ENCODE peak calls at places on chromosomes 11 and 22, in four cellular contexts. F is NCI-H2029; Z is bronchial epithelial cell; V is stimulated activated CD8-positive, alpha-beta memory T cell treated with anti-CD3 and anti-CD28 coated beads, Interleukin-15, amount 100 ng/mL, for 24 hours. T is an unnamed sample.

GRCh38 chr22:17807571-17808410 is 33.5 kb upstream of the BID start:
- DNase-seq in F (no peak), Z (no peak), V (no peak), T (no peak)

GRCh38 chr22:28750471-28750881 is 8.6 kb downstream of the HSCB start:
- DNase-seq in F (peak; percentile 91), Z (peak; percentile 46), V (no peak), T (no peak)

GRCh38 chr11:103650330-103650729 is 386.1 kb upstream of the DDI1 start:
- DNase-seq in F (no peak), Z (no peak), V (no peak), T (no peak)

GRCh38 chr11:78662811-78663210 is 88.1 kb upstream of the NARS2 start:
- DNase-seq in F (no peak), Z (peak; percentile 35), V (no peak), T (no peak)

GRCh38 chr11:85634747-85635146 is 6.4 kb downstream of the TMEM126B start:
- DNase-seq in F (no peak), Z (no peak), V (no peak), T (no peak)

GRCh38 chr11:10601722-10602281 is 33.3 kb upstream of the LYVE1 start:
- DNase-seq in F (no peak), Z (no peak), V (no peak), T (no peak)

GRCh38 chr22:21832291-21833290 is 34.9 kb downstream of the MAPK1 start:
- DNase-seq in F (no peak), Z (no peak), V (no peak), T (no peak)

GRCh38 chr11:113373306-113373705 is 14.3 kb upstream of the ANKK1 start:
- DNase-seq in F (no peak), Z (peak; percentile 89), V (no peak), T (peak; percentile 48)

GRCh38 chr11:35617687-35618496 is at the start of gene FJX1:
- DNase-seq in F (peak; percentile 37), Z (peak; percentile 91), V (no peak), T (peak; percentile 51)

GRCh38 chr11:77107950-77108349 is 5.3 kb downstream of the OMP start:
- DNase-seq in F (no peak), Z (peak; percentile 51), V (no peak), T (peak; percentile 6)

GRCh38 chr11:69375316-69376154 is 81.6 kb downstream of the MYEOV start:
- DNase-seq in F (no peak), Z (no peak), V (no peak), T (no peak)

GRCh38 chr11:46036969-46037368 is 84.3 kb downstream of the PHF21A start:
- DNase-seq in F (no peak), Z (no peak), V (no peak), T (no peak)

GRCh38 chr11:113514856-113515255 is 39.7 kb upstream of the DRD2 start:
- DNase-seq in F (no peak), Z (peak; percentile 83), V (no peak), T (no peak)

GRCh38 chr11:36122715-36123114 is 166.5 kb downstream of the COMMD9 start:
- DNase-seq in F (no peak), Z (peak; percentile 24), V (no peak), T (no peak)

GRCh38 chr11:44351898-44352498 is 42.1 kb upstream of the ALX4 start:
- DNase-seq in F (no peak), Z (no peak), V (no peak), T (no peak)

GRCh38 chr11:843818-844692 is 1.4 kb downstream of the TSPAN4 start:
- DNase-seq in F (no peak), Z (peak; percentile 63), V (no peak), T (no peak)

GRCh38 chr11:7673724-7674434 is 579 bp upstream of the CYB5R2 start:
- DNase-seq in F (no peak), Z (peak; percentile 16), V (no peak), T (no peak)

GRCh38 chr22:44732017-44732561 is 20.3 kb upstream of the ARHGAP8 start:
- DNase-seq in F (no peak), Z (no peak), V (no peak), T (no peak)

GRCh38 chr22:38700271-38700788 is 413 bp downstream of the JOSD1 start:
- DNase-seq in F (no peak), Z (no peak), V (no peak), T (no peak)